ENCODE peak calls at places on chromosomes 7 and 10, in six cellular contexts. U is heart left ventricle, K is GM12892, G is tibial nerve, T is erythroblast, Y is Peyer's patch. N is an unnamed sample.

GRCh38 chr10:48215148-48215982 is 59.1 kb downstream of the FRMPD2 start:
- DNase-seq in U (no peak), K (no peak), G (no peak), T (peak; percentile 45), Y (peak; percentile 74), N (peak; percentile 24)

GRCh38 chr10:53088956-53089355 is 316.4 kb upstream of the MBL2 start:
- DNase-seq in U (no peak), K (no peak), G (no peak), T (no peak), Y (no peak), N (no peak)

GRCh38 chr10:24553051-24553612 is 170.6 kb downstream of the ARHGAP21 start:
- DNase-seq in U (no peak), K (no peak), G (no peak), T (no peak), Y (no peak), N (peak; percentile 25)

GRCh38 chr7:134827889-134828288 is 48.5 kb downstream of the CALD1 start:
- DNase-seq in U (no peak), K (no peak), G (no peak), T (no peak), Y (no peak), N (no peak)

GRCh38 chr7:101486056-101486763 is 123.5 kb downstream of the COL26A1 start:
- DNase-seq in U (no peak), K (no peak), G (no peak), T (no peak), Y (no peak), N (no peak)

GRCh38 chr10:3848768-3849643 is 64.0 kb upstream of the KLF6 start:
- DNase-seq in U (no peak), K (no peak), G (no peak), T (no peak), Y (no peak), N (no peak)

GRCh38 chr7:64429232-64429631 is 115.5 kb downstream of the ZNF736 start:
- DNase-seq in U (no peak), K (no peak), G (no peak), T (no peak), Y (no peak), N (no peak)

GRCh38 chr10:12243860-12244620 is 48.1 kb downstream of the CDC123 start:
- DNase-seq in U (no peak), K (no peak), G (no peak), T (no peak), Y (no peak), N (no peak)

GRCh38 chr10:97393034-97393573 is 8.0 kb downstream of the RRP12 start:
- DNase-seq in U (no peak), K (no peak), G (no peak), T (no peak), Y (no peak), N (no peak)

GRCh38 chr10:78009662-78010061 is 19.7 kb downstream of the POLR3A start:
- DNase-seq in U (no peak), K (no peak), G (no peak), T (no peak), Y (no peak), N (no peak)

GRCh38 chr7:115357213-115357999 is 435.5 kb downstream of the MDFIC start:
- DNase-seq in U (no peak), K (no peak), G (no peak), T (no peak), Y (no peak), N (no peak)

GRCh38 chr7:76185187-76185915 is 16.3 kb upstream of the SRRM3 start:
- DNase-seq in U (no peak), K (no peak), G (no peak), T (no peak), Y (no peak), N (no peak)

GRCh38 chr10:131402771-131403723 is 91.5 kb upstream of the TCERG1L start:
- DNase-seq in U (no peak), K (no peak), G (no peak), T (no peak), Y (no peak), N (no peak)

GRCh38 chr10:122373713-122374112 is 795 bp upstream of the PLEKHA1 start:
- DNase-seq in U (no peak), K (no peak), G (no peak), T (no peak), Y (no peak), N (no peak)

GRCh38 chr10:59372543-59372942 is 10.2 kb upstream of the FAM13C start:
- DNase-seq in U (no peak), K (no peak), G (no peak), T (no peak), Y (no peak), N (no peak)

GRCh38 chr10:110209399-110209925 is 2.1 kb downstream of the MXI1 start:
- DNase-seq in U (peak; percentile 65), K (no peak), G (peak; percentile 60), T (peak; percentile 84), Y (peak; percentile 74), N (peak; percentile 50)

GRCh38 chr10:30459283-30459682 is 25.3 kb downstream of the MAP3K8 start:
- DNase-seq in U (no peak), K (no peak), G (no peak), T (no peak), Y (peak; percentile 67), N (no peak)

GRCh38 chr7:22872087-22872807 is 49.6 kb upstream of the TOMM7 start:
- DNase-seq in U (no peak), K (peak; percentile 41), G (no peak), T (peak; percentile 7), Y (no peak), N (no peak)

GRCh38 chr10:47290338-47290737 is 9.7 kb upstream of the GDF10 start:
- DNase-seq in U (no peak), K (no peak), G (no peak), T (no peak), Y (no peak), N (no peak)

GRCh38 chr7:100687740-100688592 is 6.1 kb downstream of the GIGYF1 start:
- DNase-seq in U (no peak), K (peak; percentile 14), G (no peak), T (no peak), Y (no peak), N (no peak)

GRCh38 chr7:143848192-143848591 is 53.8 kb downstream of the TCAF1 start:
- DNase-seq in U (no peak), K (no peak), G (no peak), T (no peak), Y (no peak), N (no peak)

GRCh38 chr7:51146816-51147586 is 169.6 kb downstream of the COBL start:
- DNase-seq in U (no peak), K (no peak), G (no peak), T (no peak), Y (no peak), N (no peak)

GRCh38 chr10:31765546-31765945 is 163.1 kb downstream of the ARHGAP12 start:
- DNase-seq in U (no peak), K (no peak), G (no peak), T (no peak), Y (no peak), N (no peak)

GRCh38 chr7:91352091-91352490 is 87.9 kb downstream of the FZD1 start:
- DNase-seq in U (no peak), K (no peak), G (no peak), T (no peak), Y (no peak), N (no peak)

DNA sequence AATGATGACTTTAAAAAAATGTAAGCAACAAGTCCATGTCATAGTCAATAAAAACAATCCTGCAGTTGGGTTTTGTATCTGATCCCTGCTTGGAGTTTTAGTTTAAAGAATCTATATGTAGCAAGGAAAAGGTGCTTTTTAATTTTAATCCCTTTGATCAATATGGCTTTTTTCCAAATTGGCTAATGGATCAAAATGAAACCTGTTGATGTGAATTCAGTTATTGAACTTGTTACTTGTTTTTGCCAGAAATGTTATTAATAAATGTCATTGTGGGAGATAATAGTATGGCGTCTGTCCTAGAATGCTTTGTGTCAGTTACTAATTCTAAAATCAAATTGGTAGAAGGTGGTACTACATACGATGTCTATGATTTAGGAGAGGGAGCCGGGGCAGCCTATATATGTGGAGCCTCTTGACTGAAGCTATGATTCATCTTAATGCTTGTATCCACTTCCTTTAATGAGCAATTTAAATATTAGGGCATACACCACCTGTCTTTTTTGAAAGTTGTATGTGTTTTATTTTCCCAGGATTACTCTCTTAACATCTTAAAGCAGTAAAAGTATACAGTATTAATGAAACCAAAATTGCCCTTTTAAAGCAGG is 10.3 kb upstream of the PBLD start:
- DNase-seq in U (no peak), K (no peak), G (no peak), T (no peak), Y (no peak), N (no peak)
- TF ChIP-seq POLR2A in U (no peak), K (no peak), G (no peak), T (no peak), Y (no peak), N (no peak)

DNA sequence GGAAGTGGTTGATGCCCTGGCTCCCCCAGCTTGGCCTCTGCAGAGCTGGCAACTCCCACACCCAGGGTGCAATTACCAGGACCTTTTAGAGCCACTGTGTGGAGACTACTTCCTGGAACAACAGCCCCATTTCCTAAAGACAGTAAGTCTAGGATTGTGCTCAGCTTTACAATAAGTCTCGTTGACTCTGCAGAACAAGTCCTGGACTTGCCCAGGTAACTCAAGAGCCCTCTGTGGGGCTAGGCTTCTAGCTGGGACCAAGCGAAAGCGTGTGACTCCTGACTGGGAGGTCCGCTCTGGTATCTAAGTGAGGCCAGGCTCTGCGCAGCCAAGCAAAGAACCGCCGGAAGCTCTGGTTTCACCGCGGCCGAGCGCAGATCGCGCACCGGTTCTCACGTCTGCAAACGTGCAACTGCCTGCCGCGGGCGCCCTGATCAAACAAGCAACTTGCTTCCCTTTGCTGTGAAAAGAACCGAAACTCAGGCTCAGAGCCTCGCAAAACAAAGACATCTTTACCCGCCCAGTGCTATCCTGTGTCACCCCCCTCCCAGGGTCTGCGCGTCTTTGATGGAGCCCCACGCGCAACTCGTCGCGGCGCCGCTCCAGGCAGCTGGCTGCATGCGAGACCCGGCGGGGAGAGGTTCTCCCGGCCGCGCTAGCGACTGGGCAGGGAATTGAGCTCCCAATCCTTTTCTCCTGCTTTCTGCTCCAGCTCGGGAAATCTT is 4.4 kb upstream of the PDLIM1 start:
- DNase-seq in U (no peak), K (peak; percentile 63), G (no peak), T (peak; percentile 61), Y (peak; percentile 79), N (no peak)
- TF ChIP-seq POLR2A in U (no peak), K (peak; percentile 85), G (no peak), T (no peak), Y (no peak), N (no peak)

DNA sequence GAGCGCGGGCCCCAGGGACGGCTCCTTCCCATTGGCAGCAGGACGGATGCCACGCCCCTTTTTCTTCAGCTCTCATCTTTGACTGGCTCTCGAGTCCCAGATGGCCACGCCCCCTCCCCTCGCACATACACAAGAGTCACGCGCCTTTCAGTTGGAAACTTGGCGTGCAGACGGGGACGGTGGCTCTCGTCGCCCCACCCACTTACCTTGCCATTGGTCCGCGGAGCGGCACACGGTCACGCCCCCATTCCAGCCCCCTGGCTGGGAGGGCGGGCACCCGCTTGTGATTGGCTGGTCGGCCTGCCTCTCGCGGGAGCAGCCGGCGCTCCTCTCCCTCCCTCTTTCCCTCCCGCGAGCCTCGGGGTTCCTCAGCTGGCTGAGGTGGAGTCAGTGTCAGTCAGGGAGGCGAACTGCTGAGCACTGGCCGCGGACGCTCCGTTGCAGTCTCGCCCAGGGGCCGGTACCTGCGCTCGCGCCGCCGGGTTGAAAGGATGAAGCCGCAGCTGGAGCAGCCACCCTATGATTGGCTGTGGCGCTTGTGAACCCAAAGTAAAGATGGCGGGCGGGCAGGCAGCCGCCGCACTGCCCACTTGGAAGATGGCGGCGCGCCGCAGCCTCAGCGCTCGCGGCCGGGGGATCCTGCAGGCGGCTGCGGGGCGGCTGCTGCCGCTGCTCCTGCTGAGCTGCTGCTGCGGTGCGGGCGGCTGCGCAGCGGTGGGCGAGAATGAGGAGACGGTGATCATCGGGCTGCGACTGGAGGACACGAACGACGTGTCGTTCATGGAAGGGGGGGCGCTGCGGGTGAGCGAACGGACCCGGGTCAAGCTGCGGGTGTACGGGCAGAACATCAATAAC is at the start of gene CNNM2:
- DNase-seq in U (peak; percentile 100), K (peak; percentile 86), G (peak; percentile 100), T (peak; percentile 100), Y (peak; percentile 100), N (peak; percentile 95)
- TF ChIP-seq POLR2A in U (no peak), K (peak; percentile 83), G (no peak), T (peak; percentile 90), Y (peak; percentile 42), N (peak; percentile 71)

GRCh38 chr7:33040803-33041516 is 21.6 kb downstream of the NT5C3A start:
- DNase-seq in U (peak; percentile 37), K (peak; percentile 20), G (no peak), T (peak; percentile 83), Y (peak; percentile 55), N (peak; percentile 43)
- TF ChIP-seq POLR2A in U (no peak), K (peak; percentile 97), G (no peak), T (peak; percentile 72), Y (peak; percentile 85), N (no peak)

N was measured in H54.